ENCODE peak calls at places on chromosome 17, in nine cellular contexts. One of them, this sample, is unnamed.

GRCh38 chr17:75392559-75392958 is 12.9 kb downstream of the GRB2 start:
- DNase-seq in transverse colon: no peak
- DNase-seq in neural crest cell: no peak
- DNase-seq in pancreas: no peak
- DNase-seq in stimulated activated CD4-positive, alpha-beta T cell treated with anti-CD3 and anti-CD28 coated beads, Interleukin-4, amount 100 ng/mL, for 24 hours: no peak
- DNase-seq in omental fat pad: no peak
- DNase-seq in NCI-H510A: no peak
- DNase-seq in CD8-positive, alpha-beta T cell: no peak
- DNase-seq in NCI-H2171 treated with DMSO at 0.1 percent for 48 hours: no peak
- DNase-seq in this sample: peak; percentile 24

GRCh38 chr17:66781135-66781534 is 53.8 kb upstream of the CACNG5 start:
- DNase-seq in transverse colon: no peak
- DNase-seq in neural crest cell: no peak
- DNase-seq in pancreas: no peak
- DNase-seq in stimulated activated CD4-positive, alpha-beta T cell treated with anti-CD3 and anti-CD28 coated beads, Interleukin-4, amount 100 ng/mL, for 24 hours: no peak
- DNase-seq in omental fat pad: no peak
- DNase-seq in NCI-H510A: no peak
- DNase-seq in CD8-positive, alpha-beta T cell: no peak
- DNase-seq in NCI-H2171 treated with DMSO at 0.1 percent for 48 hours: no peak
- DNase-seq in this sample: no peak

GRCh38 chr17:76725580-76726230 is 701 bp downstream of the JMJD6 start:
- DNase-seq in transverse colon: peak; percentile 85
- DNase-seq in neural crest cell: no peak
- DNase-seq in pancreas: peak; percentile 88
- DNase-seq in stimulated activated CD4-positive, alpha-beta T cell treated with anti-CD3 and anti-CD28 coated beads, Interleukin-4, amount 100 ng/mL, for 24 hours: peak; percentile 77
- DNase-seq in omental fat pad: peak; percentile 49
- DNase-seq in NCI-H510A: peak; percentile 50
- DNase-seq in CD8-positive, alpha-beta T cell: peak; percentile 52
- DNase-seq in NCI-H2171 treated with DMSO at 0.1 percent for 48 hours: peak; percentile 25
- DNase-seq in this sample: no peak

GRCh38 chr17:32277284-32277683 is 11.7 kb downstream of the RHBDL3 start:
- DNase-seq in transverse colon: no peak
- DNase-seq in neural crest cell: no peak
- DNase-seq in pancreas: no peak
- DNase-seq in stimulated activated CD4-positive, alpha-beta T cell treated with anti-CD3 and anti-CD28 coated beads, Interleukin-4, amount 100 ng/mL, for 24 hours: no peak
- DNase-seq in omental fat pad: no peak
- DNase-seq in NCI-H510A: no peak
- DNase-seq in CD8-positive, alpha-beta T cell: no peak
- DNase-seq in NCI-H2171 treated with DMSO at 0.1 percent for 48 hours: no peak
- DNase-seq in this sample: no peak

GRCh38 chr17:4130715-4131114 is 12.1 kb downstream of the ZZEF1 start:
- DNase-seq in transverse colon: peak; percentile 53
- DNase-seq in neural crest cell: no peak
- DNase-seq in pancreas: no peak
- DNase-seq in stimulated activated CD4-positive, alpha-beta T cell treated with anti-CD3 and anti-CD28 coated beads, Interleukin-4, amount 100 ng/mL, for 24 hours: no peak
- DNase-seq in omental fat pad: no peak
- DNase-seq in NCI-H510A: no peak
- DNase-seq in CD8-positive, alpha-beta T cell: no peak
- DNase-seq in NCI-H2171 treated with DMSO at 0.1 percent for 48 hours: no peak
- DNase-seq in this sample: no peak

GRCh38 chr17:50865060-50865867 is 890 bp downstream of the TOB1 start:
- DNase-seq in transverse colon: peak; percentile 53
- DNase-seq in neural crest cell: peak; percentile 26
- DNase-seq in pancreas: peak; percentile 86
- DNase-seq in stimulated activated CD4-positive, alpha-beta T cell treated with anti-CD3 and anti-CD28 coated beads, Interleukin-4, amount 100 ng/mL, for 24 hours: peak; percentile 42
- DNase-seq in omental fat pad: no peak
- DNase-seq in NCI-H510A: peak; percentile 44
- DNase-seq in CD8-positive, alpha-beta T cell: peak; percentile 40
- DNase-seq in NCI-H2171 treated with DMSO at 0.1 percent for 48 hours: peak; percentile 57
- DNase-seq in this sample: peak; percentile 46

GRCh38 chr17:82608816-82609215 is 39.4 kb downstream of the WDR45B start:
- DNase-seq in transverse colon: no peak
- DNase-seq in neural crest cell: no peak
- DNase-seq in pancreas: no peak
- DNase-seq in stimulated activated CD4-positive, alpha-beta T cell treated with anti-CD3 and anti-CD28 coated beads, Interleukin-4, amount 100 ng/mL, for 24 hours: no peak
- DNase-seq in omental fat pad: no peak
- DNase-seq in NCI-H510A: no peak
- DNase-seq in CD8-positive, alpha-beta T cell: no peak
- DNase-seq in NCI-H2171 treated with DMSO at 0.1 percent for 48 hours: no peak
- DNase-seq in this sample: no peak

GRCh38 chr17:40617678-40618240 is 29.9 kb downstream of the SMARCE1 start:
- DNase-seq in transverse colon: no peak
- DNase-seq in neural crest cell: no peak
- DNase-seq in pancreas: no peak
- DNase-seq in stimulated activated CD4-positive, alpha-beta T cell treated with anti-CD3 and anti-CD28 coated beads, Interleukin-4, amount 100 ng/mL, for 24 hours: no peak
- DNase-seq in omental fat pad: no peak
- DNase-seq in NCI-H510A: no peak
- DNase-seq in CD8-positive, alpha-beta T cell: no peak
- DNase-seq in NCI-H2171 treated with DMSO at 0.1 percent for 48 hours: no peak
- DNase-seq in this sample: no peak

GRCh38 chr17:43018932-43019331 is 3.3 kb downstream of the VAT1 start:
- DNase-seq in transverse colon: no peak
- DNase-seq in neural crest cell: no peak
- DNase-seq in pancreas: no peak
- DNase-seq in stimulated activated CD4-positive, alpha-beta T cell treated with anti-CD3 and anti-CD28 coated beads, Interleukin-4, amount 100 ng/mL, for 24 hours: no peak
- DNase-seq in omental fat pad: no peak
- DNase-seq in NCI-H510A: no peak
- DNase-seq in CD8-positive, alpha-beta T cell: no peak
- DNase-seq in NCI-H2171 treated with DMSO at 0.1 percent for 48 hours: no peak
- DNase-seq in this sample: no peak

GRCh38 chr17:48800626-48801217 is 16.3 kb downstream of the TTLL6 start:
- DNase-seq in transverse colon: no peak
- DNase-seq in neural crest cell: no peak
- DNase-seq in pancreas: no peak
- DNase-seq in stimulated activated CD4-positive, alpha-beta T cell treated with anti-CD3 and anti-CD28 coated beads, Interleukin-4, amount 100 ng/mL, for 24 hours: no peak
- DNase-seq in omental fat pad: no peak
- DNase-seq in NCI-H510A: no peak
- DNase-seq in CD8-positive, alpha-beta T cell: no peak
- DNase-seq in NCI-H2171 treated with DMSO at 0.1 percent for 48 hours: no peak
- DNase-seq in this sample: no peak

GRCh38 chr17:81951785-81952684 is 5.0 kb upstream of the MYADML2 start:
- DNase-seq in transverse colon: no peak
- DNase-seq in neural crest cell: no peak
- DNase-seq in pancreas: no peak
- DNase-seq in stimulated activated CD4-positive, alpha-beta T cell treated with anti-CD3 and anti-CD28 coated beads, Interleukin-4, amount 100 ng/mL, for 24 hours: no peak
- DNase-seq in omental fat pad: no peak
- DNase-seq in NCI-H510A: no peak
- DNase-seq in CD8-positive, alpha-beta T cell: no peak
- DNase-seq in NCI-H2171 treated with DMSO at 0.1 percent for 48 hours: peak; percentile 60
- DNase-seq in this sample: no peak

GRCh38 chr17:75475144-75475835 is 18.9 kb downstream of the TMEM94 start:
- DNase-seq in transverse colon: no peak
- DNase-seq in neural crest cell: peak; percentile 25
- DNase-seq in pancreas: no peak
- DNase-seq in stimulated activated CD4-positive, alpha-beta T cell treated with anti-CD3 and anti-CD28 coated beads, Interleukin-4, amount 100 ng/mL, for 24 hours: no peak
- DNase-seq in omental fat pad: no peak
- DNase-seq in NCI-H510A: no peak
- DNase-seq in CD8-positive, alpha-beta T cell: no peak
- DNase-seq in NCI-H2171 treated with DMSO at 0.1 percent for 48 hours: no peak
- DNase-seq in this sample: no peak

GRCh38 chr17:51904379-51904778 is 254.1 kb downstream of the CA10 start:
- DNase-seq in transverse colon: no peak
- DNase-seq in neural crest cell: no peak
- DNase-seq in pancreas: no peak
- DNase-seq in stimulated activated CD4-positive, alpha-beta T cell treated with anti-CD3 and anti-CD28 coated beads, Interleukin-4, amount 100 ng/mL, for 24 hours: no peak
- DNase-seq in omental fat pad: no peak
- DNase-seq in NCI-H510A: no peak
- DNase-seq in CD8-positive, alpha-beta T cell: no peak
- DNase-seq in NCI-H2171 treated with DMSO at 0.1 percent for 48 hours: no peak
- DNase-seq in this sample: no peak

GRCh38 chr17:954431-955164 is 25.0 kb downstream of the NXN start:
- DNase-seq in transverse colon: no peak
- DNase-seq in neural crest cell: no peak
- DNase-seq in pancreas: no peak
- DNase-seq in stimulated activated CD4-positive, alpha-beta T cell treated with anti-CD3 and anti-CD28 coated beads, Interleukin-4, amount 100 ng/mL, for 24 hours: no peak
- DNase-seq in omental fat pad: no peak
- DNase-seq in NCI-H510A: no peak
- DNase-seq in CD8-positive, alpha-beta T cell: no peak
- DNase-seq in NCI-H2171 treated with DMSO at 0.1 percent for 48 hours: no peak
- DNase-seq in this sample: no peak

GRCh38 chr17:39999067-39999466 is 16.2 kb upstream of the CSF3 start:
- DNase-seq in transverse colon: no peak
- DNase-seq in neural crest cell: no peak
- DNase-seq in pancreas: no peak
- DNase-seq in stimulated activated CD4-positive, alpha-beta T cell treated with anti-CD3 and anti-CD28 coated beads, Interleukin-4, amount 100 ng/mL, for 24 hours: no peak
- DNase-seq in omental fat pad: no peak
- DNase-seq in NCI-H510A: no peak
- DNase-seq in CD8-positive, alpha-beta T cell: no peak
- DNase-seq in NCI-H2171 treated with DMSO at 0.1 percent for 48 hours: no peak
- DNase-seq in this sample: no peak

GRCh38 chr17:41688641-41689496 is at the start of gene EIF1:
- DNase-seq in transverse colon: peak; percentile 100
- DNase-seq in neural crest cell: peak; percentile 100
- DNase-seq in pancreas: peak; percentile 100
- DNase-seq in stimulated activated CD4-positive, alpha-beta T cell treated with anti-CD3 and anti-CD28 coated beads, Interleukin-4, amount 100 ng/mL, for 24 hours: peak; percentile 100
- DNase-seq in omental fat pad: peak; percentile 100
- DNase-seq in NCI-H510A: peak; percentile 99
- DNase-seq in CD8-positive, alpha-beta T cell: peak; percentile 100
- DNase-seq in NCI-H2171 treated with DMSO at 0.1 percent for 48 hours: peak; percentile 98
- DNase-seq in this sample: peak; percentile 98

GRCh38 chr17:80765241-80766022 is 220.8 kb downstream of the RPTOR start:
- DNase-seq in transverse colon: no peak
- DNase-seq in neural crest cell: no peak
- DNase-seq in pancreas: no peak
- DNase-seq in stimulated activated CD4-positive, alpha-beta T cell treated with anti-CD3 and anti-CD28 coated beads, Interleukin-4, amount 100 ng/mL, for 24 hours: no peak
- DNase-seq in omental fat pad: no peak
- DNase-seq in NCI-H510A: no peak
- DNase-seq in CD8-positive, alpha-beta T cell: no peak
- DNase-seq in NCI-H2171 treated with DMSO at 0.1 percent for 48 hours: no peak
- DNase-seq in this sample: no peak

GRCh38 chr17:5184284-5184683 is 7.4 kb downstream of the ZNF594 start:
- DNase-seq in transverse colon: no peak
- DNase-seq in neural crest cell: no peak
- DNase-seq in pancreas: no peak
- DNase-seq in stimulated activated CD4-positive, alpha-beta T cell treated with anti-CD3 and anti-CD28 coated beads, Interleukin-4, amount 100 ng/mL, for 24 hours: no peak
- DNase-seq in omental fat pad: no peak
- DNase-seq in NCI-H510A: no peak
- DNase-seq in CD8-positive, alpha-beta T cell: no peak
- DNase-seq in NCI-H2171 treated with DMSO at 0.1 percent for 48 hours: no peak
- DNase-seq in this sample: no peak

GRCh38 chr17:76076765-76077581 is 2.0 kb upstream of the ZACN start:
- DNase-seq in transverse colon: no peak
- DNase-seq in neural crest cell: no peak
- DNase-seq in pancreas: no peak
- DNase-seq in stimulated activated CD4-positive, alpha-beta T cell treated with anti-CD3 and anti-CD28 coated beads, Interleukin-4, amount 100 ng/mL, for 24 hours: peak; percentile 41
- DNase-seq in omental fat pad: no peak
- DNase-seq in NCI-H510A: no peak
- DNase-seq in CD8-positive, alpha-beta T cell: no peak
- DNase-seq in NCI-H2171 treated with DMSO at 0.1 percent for 48 hours: no peak
- DNase-seq in this sample: no peak

GRCh38 chr17:44978807-44979206 is 10.7 kb upstream of the C1QL1 start:
- DNase-seq in transverse colon: no peak
- DNase-seq in neural crest cell: no peak
- DNase-seq in pancreas: no peak
- DNase-seq in stimulated activated CD4-positive, alpha-beta T cell treated with anti-CD3 and anti-CD28 coated beads, Interleukin-4, amount 100 ng/mL, for 24 hours: no peak
- DNase-seq in omental fat pad: no peak
- DNase-seq in NCI-H510A: no peak
- DNase-seq in CD8-positive, alpha-beta T cell: no peak
- DNase-seq in NCI-H2171 treated with DMSO at 0.1 percent for 48 hours: no peak
- DNase-seq in this sample: no peak

GRCh38 chr17:10105513-10106001 is 92.8 kb downstream of the GAS7 start:
- DNase-seq in transverse colon: no peak
- DNase-seq in neural crest cell: no peak
- DNase-seq in pancreas: no peak
- DNase-seq in stimulated activated CD4-positive, alpha-beta T cell treated with anti-CD3 and anti-CD28 coated beads, Interleukin-4, amount 100 ng/mL, for 24 hours: no peak
- DNase-seq in omental fat pad: peak; percentile 27
- DNase-seq in NCI-H510A: no peak
- DNase-seq in CD8-positive, alpha-beta T cell: no peak
- DNase-seq in NCI-H2171 treated with DMSO at 0.1 percent for 48 hours: no peak
- DNase-seq in this sample: no peak

GRCh38 chr17:7392696-7393612 is 1.4 kb downstream of the PLSCR3 start:
- DNase-seq in transverse colon: no peak
- DNase-seq in neural crest cell: no peak
- DNase-seq in pancreas: peak; percentile 51
- DNase-seq in stimulated activated CD4-positive, alpha-beta T cell treated with anti-CD3 and anti-CD28 coated beads, Interleukin-4, amount 100 ng/mL, for 24 hours: no peak
- DNase-seq in omental fat pad: no peak
- DNase-seq in NCI-H510A: no peak
- DNase-seq in CD8-positive, alpha-beta T cell: no peak
- DNase-seq in NCI-H2171 treated with DMSO at 0.1 percent for 48 hours: no peak
- DNase-seq in this sample: no peak

GRCh38 chr17:69434164-69434579 is 19.7 kb downstream of the MAP2K6 start:
- DNase-seq in transverse colon: no peak
- DNase-seq in neural crest cell: no peak
- DNase-seq in pancreas: no peak
- DNase-seq in stimulated activated CD4-positive, alpha-beta T cell treated with anti-CD3 and anti-CD28 coated beads, Interleukin-4, amount 100 ng/mL, for 24 hours: no peak
- DNase-seq in omental fat pad: no peak
- DNase-seq in NCI-H510A: peak; percentile 12
- DNase-seq in CD8-positive, alpha-beta T cell: no peak
- DNase-seq in NCI-H2171 treated with DMSO at 0.1 percent for 48 hours: peak; percentile 37
- DNase-seq in this sample: peak; percentile 82

GRCh38 chr17:12472613-12473173 is 193.0 kb upstream of the MYOCD start:
- DNase-seq in transverse colon: no peak
- DNase-seq in neural crest cell: no peak
- DNase-seq in pancreas: no peak
- DNase-seq in stimulated activated CD4-positive, alpha-beta T cell treated with anti-CD3 and anti-CD28 coated beads, Interleukin-4, amount 100 ng/mL, for 24 hours: no peak
- DNase-seq in omental fat pad: no peak
- DNase-seq in NCI-H510A: no peak
- DNase-seq in CD8-positive, alpha-beta T cell: no peak
- DNase-seq in NCI-H2171 treated with DMSO at 0.1 percent for 48 hours: peak; percentile 68
- DNase-seq in this sample: no peak

This sample was measured in NCI-H1105 treated with DMSO at 0.1 percent for 48 hours.